ENCODE peak calls at places on chromosomes 4 and X, in ten cellular contexts. One of them, this sample, is unnamed.

GRCh38 chrX:87571965-87572364 is 54.4 kb downstream of the KLHL4 start:
- DNase-seq in nucleus accumbens: no peak
- DNase-seq in A549: no peak
- DNase-seq in KBM-7: no peak
- DNase-seq in GM04504: no peak
- DNase-seq in stimulated activated CD4-positive, alpha-beta T cell treated with anti-CD3 and anti-CD28 coated beads, Interleukin-2, amount 100 ng/mL, for 24 hours: no peak
- DNase-seq in anterior cingulate cortex: no peak
- DNase-seq in omental fat pad: no peak
- DNase-seq in neural progenitor cell: no peak
- DNase-seq in HL-60: no peak
- DNase-seq in this sample: no peak

GRCh38 chr4:101356928-101357327 is 9.6 kb upstream of the PPP3CA start:
- DNase-seq in nucleus accumbens: no peak
- DNase-seq in A549: peak
- DNase-seq in KBM-7: no peak
- DNase-seq in GM04504: peak
- DNase-seq in stimulated activated CD4-positive, alpha-beta T cell treated with anti-CD3 and anti-CD28 coated beads, Interleukin-2, amount 100 ng/mL, for 24 hours: no peak
- DNase-seq in anterior cingulate cortex: no peak
- DNase-seq in omental fat pad: no peak
- DNase-seq in neural progenitor cell: no peak
- DNase-seq in HL-60: no peak
- DNase-seq in this sample: no peak

GRCh38 chr4:177569443-177569842 is 127.2 kb upstream of the AGA start:
- DNase-seq in nucleus accumbens: no peak
- DNase-seq in A549: no peak
- DNase-seq in KBM-7: no peak
- DNase-seq in GM04504: no peak
- DNase-seq in stimulated activated CD4-positive, alpha-beta T cell treated with anti-CD3 and anti-CD28 coated beads, Interleukin-2, amount 100 ng/mL, for 24 hours: no peak
- DNase-seq in anterior cingulate cortex: no peak
- DNase-seq in omental fat pad: no peak
- DNase-seq in neural progenitor cell: no peak
- DNase-seq in HL-60: no peak
- DNase-seq in this sample: no peak

GRCh38 chr4:13535708-13536361 is 8.5 kb downstream of the NKX3-2 start:
- DNase-seq in nucleus accumbens: no peak
- DNase-seq in A549: no peak
- DNase-seq in KBM-7: no peak
- DNase-seq in GM04504: no peak
- DNase-seq in stimulated activated CD4-positive, alpha-beta T cell treated with anti-CD3 and anti-CD28 coated beads, Interleukin-2, amount 100 ng/mL, for 24 hours: no peak
- DNase-seq in anterior cingulate cortex: no peak
- DNase-seq in omental fat pad: no peak
- DNase-seq in neural progenitor cell: peak
- DNase-seq in HL-60: no peak
- DNase-seq in this sample: no peak

GRCh38 chr4:116357758-116358157 is 727.6 kb downstream of the TRAM1L1 start:
- DNase-seq in nucleus accumbens: no peak
- DNase-seq in A549: peak
- DNase-seq in KBM-7: peak
- DNase-seq in GM04504: no peak
- DNase-seq in stimulated activated CD4-positive, alpha-beta T cell treated with anti-CD3 and anti-CD28 coated beads, Interleukin-2, amount 100 ng/mL, for 24 hours: no peak
- DNase-seq in anterior cingulate cortex: no peak
- DNase-seq in omental fat pad: no peak
- DNase-seq in neural progenitor cell: no peak
- DNase-seq in HL-60: peak
- DNase-seq in this sample: no peak

GRCh38 chrX:74133156-74133796 is 170.7 kb upstream of the ZCCHC13 start:
- DNase-seq in nucleus accumbens: no peak
- DNase-seq in A549: peak
- DNase-seq in KBM-7: peak
- DNase-seq in GM04504: peak
- DNase-seq in stimulated activated CD4-positive, alpha-beta T cell treated with anti-CD3 and anti-CD28 coated beads, Interleukin-2, amount 100 ng/mL, for 24 hours: no peak
- DNase-seq in anterior cingulate cortex: no peak
- DNase-seq in omental fat pad: no peak
- DNase-seq in neural progenitor cell: peak
- DNase-seq in HL-60: peak
- DNase-seq in this sample: peak

GRCh38 chrX:13223868-13224555 is 95.8 kb downstream of the ATXN3L start:
- DNase-seq in nucleus accumbens: no peak
- DNase-seq in A549: peak
- DNase-seq in KBM-7: no peak
- DNase-seq in GM04504: peak
- DNase-seq in stimulated activated CD4-positive, alpha-beta T cell treated with anti-CD3 and anti-CD28 coated beads, Interleukin-2, amount 100 ng/mL, for 24 hours: no peak
- DNase-seq in anterior cingulate cortex: no peak
- DNase-seq in omental fat pad: no peak
- DNase-seq in neural progenitor cell: no peak
- DNase-seq in HL-60: no peak
- DNase-seq in this sample: no peak

GRCh38 chr4:107379054-107379869 is 340.8 kb downstream of the PAPSS1 start:
- DNase-seq in nucleus accumbens: no peak
- DNase-seq in A549: no peak
- DNase-seq in KBM-7: no peak
- DNase-seq in GM04504: no peak
- DNase-seq in stimulated activated CD4-positive, alpha-beta T cell treated with anti-CD3 and anti-CD28 coated beads, Interleukin-2, amount 100 ng/mL, for 24 hours: no peak
- DNase-seq in anterior cingulate cortex: no peak
- DNase-seq in omental fat pad: no peak
- DNase-seq in neural progenitor cell: no peak
- DNase-seq in HL-60: no peak
- DNase-seq in this sample: no peak

GRCh38 chr4:13524504-13525243 is 19.6 kb downstream of the NKX3-2 start:
- DNase-seq in nucleus accumbens: no peak
- DNase-seq in A549: no peak
- DNase-seq in KBM-7: no peak
- DNase-seq in GM04504: no peak
- DNase-seq in stimulated activated CD4-positive, alpha-beta T cell treated with anti-CD3 and anti-CD28 coated beads, Interleukin-2, amount 100 ng/mL, for 24 hours: no peak
- DNase-seq in anterior cingulate cortex: no peak
- DNase-seq in omental fat pad: no peak
- DNase-seq in neural progenitor cell: no peak
- DNase-seq in HL-60: no peak
- DNase-seq in this sample: no peak

GRCh38 chr4:185836268-185837084 is 24.5 kb upstream of the SORBS2 start:
- DNase-seq in nucleus accumbens: no peak
- DNase-seq in A549: no peak
- DNase-seq in KBM-7: no peak
- DNase-seq in GM04504: no peak
- DNase-seq in stimulated activated CD4-positive, alpha-beta T cell treated with anti-CD3 and anti-CD28 coated beads, Interleukin-2, amount 100 ng/mL, for 24 hours: no peak
- DNase-seq in anterior cingulate cortex: no peak
- DNase-seq in omental fat pad: no peak
- DNase-seq in neural progenitor cell: peak
- DNase-seq in HL-60: no peak
- DNase-seq in this sample: no peak

GRCh38 chr4:169030575-169030982 is 20.5 kb upstream of the CBR4 start:
- DNase-seq in nucleus accumbens: no peak
- DNase-seq in A549: peak
- DNase-seq in KBM-7: no peak
- DNase-seq in GM04504: no peak
- DNase-seq in stimulated activated CD4-positive, alpha-beta T cell treated with anti-CD3 and anti-CD28 coated beads, Interleukin-2, amount 100 ng/mL, for 24 hours: no peak
- DNase-seq in anterior cingulate cortex: no peak
- DNase-seq in omental fat pad: no peak
- DNase-seq in neural progenitor cell: no peak
- DNase-seq in HL-60: no peak
- DNase-seq in this sample: no peak

GRCh38 chrX:77493677-77494553 is 46.7 kb downstream of the FGF16 start:
- DNase-seq in nucleus accumbens: no peak
- DNase-seq in A549: peak
- DNase-seq in KBM-7: no peak
- DNase-seq in GM04504: peak
- DNase-seq in stimulated activated CD4-positive, alpha-beta T cell treated with anti-CD3 and anti-CD28 coated beads, Interleukin-2, amount 100 ng/mL, for 24 hours: no peak
- DNase-seq in anterior cingulate cortex: no peak
- DNase-seq in omental fat pad: no peak
- DNase-seq in neural progenitor cell: peak
- DNase-seq in HL-60: no peak
- DNase-seq in this sample: no peak

GRCh38 chr4:5539584-5539983 is 168.8 kb downstream of the EVC2 start:
- DNase-seq in nucleus accumbens: no peak
- DNase-seq in A549: no peak
- DNase-seq in KBM-7: no peak
- DNase-seq in GM04504: no peak
- DNase-seq in stimulated activated CD4-positive, alpha-beta T cell treated with anti-CD3 and anti-CD28 coated beads, Interleukin-2, amount 100 ng/mL, for 24 hours: no peak
- DNase-seq in anterior cingulate cortex: no peak
- DNase-seq in omental fat pad: no peak
- DNase-seq in neural progenitor cell: no peak
- DNase-seq in HL-60: no peak
- DNase-seq in this sample: no peak

GRCh38 chr4:70734168-70734954 is 12.6 kb downstream of the RUFY3 start:
- DNase-seq in nucleus accumbens: no peak
- DNase-seq in A549: no peak
- DNase-seq in KBM-7: peak
- DNase-seq in GM04504: no peak
- DNase-seq in stimulated activated CD4-positive, alpha-beta T cell treated with anti-CD3 and anti-CD28 coated beads, Interleukin-2, amount 100 ng/mL, for 24 hours: no peak
- DNase-seq in anterior cingulate cortex: no peak
- DNase-seq in omental fat pad: no peak
- DNase-seq in neural progenitor cell: peak
- DNase-seq in HL-60: no peak
- DNase-seq in this sample: peak

GRCh38 chrX:84453351-84454246 is 48.7 kb downstream of the HDX start:
- DNase-seq in nucleus accumbens: no peak
- DNase-seq in A549: no peak
- DNase-seq in KBM-7: no peak
- DNase-seq in GM04504: no peak
- DNase-seq in stimulated activated CD4-positive, alpha-beta T cell treated with anti-CD3 and anti-CD28 coated beads, Interleukin-2, amount 100 ng/mL, for 24 hours: no peak
- DNase-seq in anterior cingulate cortex: no peak
- DNase-seq in omental fat pad: no peak
- DNase-seq in neural progenitor cell: no peak
- DNase-seq in HL-60: no peak
- DNase-seq in this sample: no peak

GRCh38 chr4:173237152-173237551 is 68.5 kb downstream of the GALNT7 start:
- DNase-seq in nucleus accumbens: no peak
- DNase-seq in A549: no peak
- DNase-seq in KBM-7: no peak
- DNase-seq in GM04504: no peak
- DNase-seq in stimulated activated CD4-positive, alpha-beta T cell treated with anti-CD3 and anti-CD28 coated beads, Interleukin-2, amount 100 ng/mL, for 24 hours: no peak
- DNase-seq in anterior cingulate cortex: no peak
- DNase-seq in omental fat pad: no peak
- DNase-seq in neural progenitor cell: no peak
- DNase-seq in HL-60: no peak
- DNase-seq in this sample: no peak

GRCh38 chrX:100695991-100696390 is 35.9 kb downstream of the SYTL4 start:
- DNase-seq in nucleus accumbens: no peak
- DNase-seq in A549: peak
- DNase-seq in KBM-7: no peak
- DNase-seq in GM04504: no peak
- DNase-seq in stimulated activated CD4-positive, alpha-beta T cell treated with anti-CD3 and anti-CD28 coated beads, Interleukin-2, amount 100 ng/mL, for 24 hours: no peak
- DNase-seq in anterior cingulate cortex: no peak
- DNase-seq in omental fat pad: no peak
- DNase-seq in neural progenitor cell: no peak
- DNase-seq in HL-60: no peak
- DNase-seq in this sample: no peak

GRCh38 chr4:101265816-101266172 is 81.5 kb downstream of the PPP3CA start:
- DNase-seq in nucleus accumbens: no peak
- DNase-seq in A549: no peak
- DNase-seq in KBM-7: no peak
- DNase-seq in GM04504: no peak
- DNase-seq in stimulated activated CD4-positive, alpha-beta T cell treated with anti-CD3 and anti-CD28 coated beads, Interleukin-2, amount 100 ng/mL, for 24 hours: no peak
- DNase-seq in anterior cingulate cortex: no peak
- DNase-seq in omental fat pad: no peak
- DNase-seq in neural progenitor cell: no peak
- DNase-seq in HL-60: no peak
- DNase-seq in this sample: no peak

GRCh38 chrX:119374736-119375135 is 24.4 kb upstream of the SLC25A43 start:
- DNase-seq in nucleus accumbens: no peak
- DNase-seq in A549: peak
- DNase-seq in KBM-7: no peak
- DNase-seq in GM04504: peak
- DNase-seq in stimulated activated CD4-positive, alpha-beta T cell treated with anti-CD3 and anti-CD28 coated beads, Interleukin-2, amount 100 ng/mL, for 24 hours: no peak
- DNase-seq in anterior cingulate cortex: no peak
- DNase-seq in omental fat pad: no peak
- DNase-seq in neural progenitor cell: no peak
- DNase-seq in HL-60: no peak
- DNase-seq in this sample: no peak